ENCODE peak calls at places on chromosomes 16 and 17, in nine cellular contexts. U is ELR; W is mesendoderm; K is psoas muscle; S is activated CD4-positive, alpha-beta T cell treated with anti-CD3 and anti-CD28 coated beads, Interleukin-2, amount 50 U/mL, for 1 hour; G is NCI-H2171 treated with DMSO at 0.1 percent for 48 hours; T is upper lobe of right lung; Z is mesenteric fat pad; L is NCI-H1436. Q is an unnamed sample.

GRCh38 chr16:6377956-6378355 is 954.7 kb upstream of the RBFOX1 start:
- DNase-seq in U (no peak), W (no peak), K (no peak), S (no peak), G (peak), T (no peak), Z (no peak), L (no peak), Q (no peak)

GRCh38 chr16:62224810-62225209 is 188.6 kb upstream of the CDH8 start:
- DNase-seq in U (no peak), W (peak), K (no peak), S (no peak), G (no peak), T (no peak), Z (no peak), L (no peak), Q (no peak)

GRCh38 chr17:68378202-68379149 is 78.8 kb downstream of the WIPI1 start:
- DNase-seq in U (peak), W (peak), K (peak), S (no peak), G (peak), T (peak), Z (peak), L (no peak), Q (peak)

GRCh38 chr17:12738624-12739023 is 50.7 kb upstream of the ARHGAP44 start:
- DNase-seq in U (no peak), W (no peak), K (no peak), S (no peak), G (no peak), T (no peak), Z (no peak), L (no peak), Q (no peak)

GRCh38 chr17:78474631-78475146 is 96.2 kb downstream of the PGS1 start:
- DNase-seq in U (no peak), W (no peak), K (no peak), S (no peak), G (no peak), T (no peak), Z (no peak), L (no peak), Q (no peak)

GRCh38 chr17:40019140-40019991 is 4.1 kb downstream of the CSF3 start:
- DNase-seq in U (peak), W (peak), K (peak), S (no peak), G (no peak), T (no peak), Z (no peak), L (no peak), Q (peak)

GRCh38 chr16:64700628-64701027 is 421.2 kb downstream of the CDH11 start:
- DNase-seq in U (no peak), W (no peak), K (peak), S (no peak), G (no peak), T (no peak), Z (no peak), L (no peak), Q (no peak)

GRCh38 chr17:17849863-17850373 is 13.1 kb upstream of the SREBF1 start:
- DNase-seq in U (peak), W (peak), K (peak), S (peak), G (peak), T (no peak), Z (no peak), L (peak), Q (peak)

GRCh38 chr17:7440113-7440822 is 956 bp downstream of the FGF11 start:
- DNase-seq in U (peak), W (peak), K (peak), S (peak), G (peak), T (peak), Z (no peak), L (peak), Q (peak)

GRCh38 chr16:15953477-15953876 is 4.1 kb downstream of the ABCC1 start:
- DNase-seq in U (no peak), W (no peak), K (no peak), S (no peak), G (no peak), T (no peak), Z (no peak), L (no peak), Q (no peak)

GRCh38 chr17:83119987-83120864 is 40.8 kb downstream of the METRNL start:
- DNase-seq in U (no peak), W (peak), K (peak), S (no peak), G (no peak), T (no peak), Z (no peak), L (no peak), Q (no peak)

GRCh38 chr17:9381068-9381467 is 194.6 kb downstream of the STX8 start:
- DNase-seq in U (no peak), W (no peak), K (no peak), S (no peak), G (no peak), T (no peak), Z (no peak), L (no peak), Q (no peak)

GRCh38 chr17:65020284-65020683 is 36.3 kb downstream of the GNA13 start:
- DNase-seq in U (peak), W (no peak), K (no peak), S (no peak), G (no peak), T (no peak), Z (no peak), L (no peak), Q (no peak)

GRCh38 chr17:20009302-20010098 is at the start of gene SPECC1:
- DNase-seq in U (peak), W (peak), K (peak), S (peak), G (peak), T (peak), Z (peak), L (peak), Q (peak)

GRCh38 chr16:72836985-72837384 is 210.9 kb downstream of the ZFHX3 start:
- DNase-seq in U (no peak), W (peak), K (no peak), S (no peak), G (no peak), T (no peak), Z (no peak), L (no peak), Q (no peak)

GRCh38 chr16:75262104-75262799 is 10.8 kb upstream of the BCAR1 start:
- DNase-seq in U (no peak), W (no peak), K (peak), S (no peak), G (no peak), T (no peak), Z (no peak), L (no peak), Q (no peak)

GRCh38 chr16:11629071-11630030 is 38.9 kb upstream of the SNN start:
- DNase-seq in U (no peak), W (peak), K (no peak), S (no peak), G (peak), T (no peak), Z (no peak), L (no peak), Q (no peak)

GRCh38 chr17:71656987-71657858 is 463.6 kb upstream of the SOX9 start:
- DNase-seq in U (no peak), W (no peak), K (no peak), S (no peak), G (no peak), T (no peak), Z (no peak), L (no peak), Q (no peak)

GRCh38 chr17:42554250-42555121 is 1.8 kb downstream of the HSD17B1 start:
- DNase-seq in U (peak), W (peak), K (peak), S (peak), G (peak), T (peak), Z (peak), L (peak), Q (peak)

GRCh38 chr16:50301626-50302471 is 35.5 kb downstream of the ADCY7 start:
- DNase-seq in U (peak), W (no peak), K (peak), S (no peak), G (no peak), T (peak), Z (peak), L (no peak), Q (peak)

GRCh38 chr16:56700195-56700594 is 17.9 kb downstream of the MT1X start:
- DNase-seq in U (no peak), W (no peak), K (no peak), S (no peak), G (no peak), T (no peak), Z (no peak), L (no peak), Q (no peak)

GRCh38 chr17:62614142-62614541 is 13.3 kb upstream of the MRC2 start:
- DNase-seq in U (peak), W (peak), K (peak), S (no peak), G (peak), T (no peak), Z (no peak), L (no peak), Q (peak)

GRCh38 chr16:3413730-3414379 is 12.8 kb downstream of the ZNF174 start:
- DNase-seq in U (no peak), W (peak), K (no peak), S (no peak), G (peak), T (no peak), Z (no peak), L (no peak), Q (no peak)

GRCh38 chr16:2428051-2428786 is 1.0 kb upstream of the CCNF start:
- DNase-seq in U (peak), W (peak), K (no peak), S (peak), G (peak), T (peak), Z (no peak), L (no peak), Q (peak)

GRCh38 chr17:42617956-42618431 is 8.5 kb downstream of the TUBG1 start:
- DNase-seq in U (no peak), W (peak), K (no peak), S (no peak), G (no peak), T (no peak), Z (no peak), L (no peak), Q (no peak)

GRCh38 chr16:71431991-71432390 is 9.9 kb downstream of the TLE7 start:
- DNase-seq in U (no peak), W (no peak), K (no peak), S (no peak), G (no peak), T (no peak), Z (peak), L (no peak), Q (no peak)

GRCh38 chr17:43416998-43417891 is 18.5 kb downstream of the ARL4D start:
- DNase-seq in U (no peak), W (no peak), K (peak), S (no peak), G (peak), T (peak), Z (no peak), L (peak), Q (no peak)

GRCh38 chr17:9003355-9004131 is 17.8 kb upstream of the NTN1 start:
- DNase-seq in U (no peak), W (peak), K (no peak), S (no peak), G (no peak), T (no peak), Z (no peak), L (no peak), Q (peak)

GRCh38 chr17:44970136-44970737 is 2.1 kb upstream of the C1QL1 start:
- DNase-seq in U (peak), W (peak), K (peak), S (no peak), G (peak), T (no peak), Z (no peak), L (peak), Q (peak)

GRCh38 chr16:9225527-9226316 is 134.3 kb downstream of the HAPSTR1 start:
- DNase-seq in U (peak), W (peak), K (no peak), S (no peak), G (no peak), T (no peak), Z (no peak), L (no peak), Q (no peak)

GRCh38 chr17:70378005-70378404 is 208.7 kb downstream of the KCNJ2 start:
- DNase-seq in U (no peak), W (peak), K (no peak), S (no peak), G (peak), T (no peak), Z (no peak), L (no peak), Q (peak)

GRCh38 chr16:1152651-1153259 is at the start of gene CACNA1H:
- DNase-seq in U (no peak), W (peak), K (no peak), S (peak), G (no peak), T (no peak), Z (no peak), L (peak), Q (peak)

Q was measured in left kidney.